ENCODE peak calls at places on chromosomes 16 and 17, in four cellular contexts. E is stomach, B is mammary epithelial cell, J is tibial nerve. N is an unnamed sample.

GRCh38 chr16:1979271-1980025 is 1.8 kb downstream of the NOXO1 start:
- DNase-seq in J (no peak), B (peak; percentile 87), E (peak; percentile 93), N (no peak)

GRCh38 chr16:26550111-26550610 is 516.6 kb upstream of the C16orf82 start:
- DNase-seq in B (no peak), J (no peak), E (no peak), N (no peak)

GRCh38 chr17:69961488-69962145 is 113.4 kb upstream of the KCNJ16 start:
- DNase-seq in B (no peak), E (peak; percentile 26), J (peak; percentile 12), N (no peak)

GRCh38 chr17:81948635-81949378 is 1.8 kb upstream of the MYADML2 start:
- DNase-seq in J (no peak), E (no peak), B (no peak), N (no peak)

GRCh38 chr16:66203476-66203875 is 163.0 kb upstream of the CDH5 start:
- DNase-seq in B (no peak), J (no peak), E (no peak), N (no peak)

GRCh38 chr16:81148277-81148676 is 52.1 kb upstream of the GCSH start:
- DNase-seq in B (no peak), J (no peak), E (no peak), N (no peak)

GRCh38 chr17:9215465-9215864 is 194.2 kb downstream of the NTN1 start:
- DNase-seq in B (no peak), E (no peak), J (no peak), N (no peak)

GRCh38 chr17:82287849-82288601 is 14.5 kb upstream of the CSNK1D start:
- DNase-seq in B (no peak), E (peak; percentile 90), J (no peak), N (no peak)

GRCh38 chr17:28574536-28574935 is 2.2 kb downstream of the ALDOC start:
- DNase-seq in E (no peak), B (no peak), J (no peak), N (no peak)

GRCh38 chr17:16952401-16952800 is 19.5 kb downstream of the TNFRSF13B start:
- DNase-seq in E (no peak), J (no peak), B (no peak), N (no peak)

GRCh38 chr16:55622930-55623561 is 32.7 kb upstream of the SLC6A2 start:
- DNase-seq in B (peak; percentile 20), E (no peak), J (no peak), N (no peak)

GRCh38 chr16:68995011-68995504 is 110.4 kb upstream of the HAS3 start:
- DNase-seq in J (no peak), E (no peak), B (peak; percentile 98), N (no peak)
- TF ChIP-seq CTCF in J (no peak), E (no peak), B (peak; percentile 59), N (peak; percentile 24)

DNA sequence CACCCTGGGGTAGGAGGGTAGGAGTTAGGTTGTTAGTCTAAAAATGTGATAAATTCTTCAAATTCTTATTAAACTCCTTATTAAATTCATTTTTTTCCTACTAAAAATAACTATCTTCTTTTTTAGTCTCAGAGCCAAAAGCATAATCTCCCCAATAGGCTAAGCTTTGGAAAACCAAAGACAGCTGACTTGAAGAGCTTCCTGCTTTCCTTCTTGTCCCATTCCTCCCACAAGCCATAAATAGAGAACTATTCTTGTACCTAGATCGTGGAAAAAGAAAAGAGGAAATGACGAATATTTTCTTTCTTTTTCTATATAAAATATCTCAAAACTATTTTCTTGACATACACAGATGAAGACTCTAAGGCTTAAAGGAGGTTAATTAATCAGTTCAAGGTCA is 486.9 kb downstream of the CDH8 start:
- DNase-seq in J (no peak), B (no peak), E (no peak), N (no peak)
- TF ChIP-seq CTCF in J (no peak), B (no peak), E (no peak), N (no peak)

GRCh38 chr17:44384823-44385286 is 4.6 kb downstream of the ITGA2B start:
- DNase-seq in B (no peak), J (no peak), E (no peak), N (no peak)

GRCh38 chr17:44386182-44386525 is 3.3 kb downstream of the ITGA2B start:
- DNase-seq in E (no peak), J (no peak), B (no peak), N (no peak)

GRCh38 chr17:44383861-44384260 is 5.6 kb downstream of the ITGA2B start:
- DNase-seq in E (no peak), J (no peak), B (no peak), N (no peak)

GRCh38 chr17:44384281-44384822 is 5.1 kb downstream of the ITGA2B start:
- DNase-seq in J (no peak), E (no peak), B (no peak), N (no peak)

DNA sequence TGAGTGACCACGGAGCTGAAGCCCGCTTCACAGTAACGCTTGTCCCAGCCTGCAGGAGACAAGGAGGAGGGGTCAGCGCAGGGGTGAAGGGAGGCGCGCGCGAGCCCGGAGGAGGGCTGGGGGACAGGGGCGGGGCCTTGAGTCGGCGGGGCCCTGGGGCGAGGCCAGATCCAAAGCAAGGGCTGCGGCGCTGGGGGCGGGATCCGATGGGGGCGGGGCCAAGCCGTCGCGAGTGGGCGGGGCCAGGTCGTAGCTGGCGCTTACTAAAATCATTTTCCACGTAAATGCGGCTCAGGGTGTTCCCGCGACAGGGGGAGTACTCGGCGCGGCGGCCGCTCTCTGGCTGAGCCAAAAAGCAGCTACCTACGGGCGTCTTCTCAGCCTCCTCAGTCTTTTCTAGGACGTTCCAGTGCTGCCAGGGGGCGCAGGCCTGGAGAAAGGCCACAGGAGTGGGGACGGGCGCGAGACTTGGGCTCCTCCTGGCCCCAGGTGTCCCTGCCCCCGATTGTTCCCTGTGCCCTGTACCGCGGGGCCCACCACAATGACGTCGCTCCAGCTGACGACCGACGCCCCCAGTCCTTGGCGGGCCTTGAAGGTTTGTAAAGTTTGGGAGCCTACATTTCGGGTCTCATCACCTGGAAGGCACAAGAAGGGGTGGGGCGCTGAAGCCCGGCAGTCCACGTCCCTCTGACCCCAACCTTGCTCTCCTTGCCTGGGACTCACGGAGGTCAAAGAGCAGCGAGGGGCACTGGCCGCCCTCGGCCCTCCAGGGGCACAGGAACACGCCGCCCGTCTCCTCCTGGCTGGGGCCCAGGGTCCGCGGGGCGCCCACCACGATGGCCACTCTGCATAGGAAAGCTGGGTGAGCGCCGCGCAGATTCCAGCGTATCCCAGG is 3.9 kb downstream of the ITGA2B start:
- DNase-seq in B (peak; percentile 61), J (peak; percentile 62), E (peak; percentile 85), N (peak; percentile 87)
- TF ChIP-seq CTCF in B (no peak), J (no peak), E (no peak), N (peak; percentile 31)

GRCh38 chr17:43545383-43545632 is 832 bp downstream of the ETV4 start:
- DNase-seq in E (peak; percentile 28), J (no peak), B (no peak), N (no peak)

GRCh38 chr17:43546317-43547188 is at the start of gene ETV4:
- DNase-seq in J (peak; percentile 83), B (peak; percentile 97), E (peak; percentile 89), N (peak; percentile 93)

GRCh38 chr17:43543300-43543699 is 2.8 kb downstream of the ETV4 start:
- DNase-seq in E (no peak), B (no peak), J (no peak), N (no peak)

GRCh38 chr17:43542854-43543253 is 3.3 kb downstream of the ETV4 start:
- DNase-seq in B (no peak), J (no peak), E (no peak), N (no peak)

DNA sequence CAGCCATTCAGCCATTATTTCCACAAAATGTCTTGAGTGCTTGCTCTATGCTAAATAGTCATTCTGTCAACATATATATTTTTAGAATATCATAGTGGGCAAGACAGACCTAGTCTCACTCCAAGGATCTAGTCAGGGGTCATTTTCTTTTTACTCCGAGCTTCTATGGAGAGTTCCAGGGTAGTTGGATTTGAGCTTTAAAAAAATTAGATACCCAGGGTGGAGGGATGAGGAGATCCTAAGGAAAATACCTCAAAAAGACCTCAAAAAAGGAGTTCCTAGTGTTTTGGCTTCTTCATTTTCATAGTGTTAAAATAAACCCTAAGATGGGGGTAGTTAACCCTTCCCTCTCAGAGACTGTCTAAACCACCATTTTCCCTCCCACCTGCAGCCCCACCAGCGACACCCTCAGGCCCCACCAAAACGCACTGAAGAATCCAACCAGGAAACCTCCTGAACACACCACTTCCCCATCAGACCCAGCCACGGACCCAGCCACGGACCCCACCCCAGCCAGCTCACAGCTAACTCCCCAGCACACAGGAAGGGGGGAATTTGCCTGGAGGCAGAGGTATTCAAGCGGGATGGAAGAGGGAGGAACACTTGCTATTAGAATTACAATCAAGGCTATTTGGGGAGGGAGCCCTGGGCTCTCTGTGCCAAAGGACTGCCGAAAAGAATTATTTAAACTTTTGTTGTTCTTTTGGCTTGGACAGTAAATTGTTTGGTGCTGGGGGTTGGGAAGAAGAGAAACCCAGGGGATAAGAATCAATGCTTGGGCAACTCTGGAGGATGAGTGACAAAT is 2.2 kb downstream of the ETV4 start:
- DNase-seq in E (no peak), B (no peak), J (no peak), N (no peak)
- TF ChIP-seq CTCF in E (no peak), B (no peak), J (no peak), N (no peak)

GRCh38 chr17:7251330-7252175 is at the start of gene CTDNEP1:
- DNase-seq in E (peak; percentile 98), J (peak; percentile 96), B (peak; percentile 99), N (peak; percentile 99)

GRCh38 chr17:7253082-7253481 is 1.1 kb downstream of the ELP5 start:
- DNase-seq in J (no peak), B (no peak), E (no peak), N (no peak)

GRCh38 chr17:7254511-7254910 is 2.5 kb downstream of the ELP5 start:
- DNase-seq in B (no peak), J (no peak), E (no peak), N (no peak)

GRCh38 chr17:7250655-7251329 is 742 bp downstream of the CTDNEP1 start:
- DNase-seq in J (no peak), B (no peak), E (no peak), N (no peak)

GRCh38 chr17:7252176-7253043 is at the start of gene ELP5:
- DNase-seq in E (peak; percentile 94), J (peak; percentile 89), B (peak; percentile 92), N (no peak)
- TF ChIP-seq CTCF in E (peak; percentile 19), J (peak; percentile 30), B (peak; percentile 20), N (peak; percentile 25)

GRCh38 chr16:67399218-67399733 is 6.0 kb upstream of the TPPP3 start:
- DNase-seq in B (no peak), E (peak; percentile 57), J (no peak), N (peak; percentile 61)
- TF ChIP-seq CTCF in B (peak; percentile 50), E (peak; percentile 66), J (peak; percentile 79), N (peak; percentile 81)

GRCh38 chr17:80259642-80260535 is 763 bp upstream of the RNF213 start:
- DNase-seq in E (peak; percentile 66), J (peak; percentile 21), B (peak; percentile 66), N (peak; percentile 80)
- TF ChIP-seq CTCF in E (no peak), J (no peak), B (peak; percentile 6), N (no peak)